ENCODE peak calls at places on chromosome X, in ten cellular contexts. N, R, F, I, W, Z, T, M, E and A are unnamed samples.

GRCh38 chrX:132216806-132217202 is 2.4 kb downstream of the RAP2C start:
- DNase-seq in N (no peak), R (no peak), F (no peak), I (no peak), W (no peak), Z (no peak), T (no peak), M (no peak), E (no peak), A (no peak)

GRCh38 chrX:135931644-135932487 is 38.4 kb downstream of the SAGE1 start:
- DNase-seq in N (peak), R (peak), F (peak), I (peak), W (peak), Z (no peak), T (no peak), M (no peak), E (no peak), A (no peak)

GRCh38 chrX:63686878-63687714 is 97.9 kb downstream of the ARHGEF9 start:
- DNase-seq in N (no peak), R (peak), F (peak), I (peak), W (no peak), Z (no peak), T (no peak), M (no peak), E (peak), A (peak)

GRCh38 chrX:125132274-125132673 is 187.4 kb upstream of the TEX13C start:
- DNase-seq in N (no peak), R (no peak), F (peak), I (peak), W (no peak), Z (no peak), T (no peak), M (no peak), E (no peak), A (no peak)

GRCh38 chrX:126550816-126551215 is 1.8 kb downstream of the DCAF12L1 start:
- DNase-seq in N (no peak), R (no peak), F (no peak), I (no peak), W (no peak), Z (no peak), T (no peak), M (no peak), E (no peak), A (no peak)

GRCh38 chrX:14529288-14529989 is at the start of gene GLRA2:
- DNase-seq in N (peak), R (no peak), F (peak), I (no peak), W (no peak), Z (no peak), T (no peak), M (no peak), E (no peak), A (no peak)

GRCh38 chrX:20269848-20270556 is 3.3 kb upstream of the RPS6KA3 start:
- DNase-seq in N (no peak), R (no peak), F (no peak), I (no peak), W (no peak), Z (no peak), T (no peak), M (no peak), E (no peak), A (no peak)

GRCh38 chrX:107450823-107451509 is 1.5 kb downstream of the FRMPD3 start:
- DNase-seq in N (no peak), R (no peak), F (peak), I (peak), W (no peak), Z (no peak), T (no peak), M (no peak), E (no peak), A (no peak)

GRCh38 chrX:135892781-135893180 is 463 bp downstream of the CT45A10 start:
- DNase-seq in N (no peak), R (no peak), F (no peak), I (peak), W (no peak), Z (no peak), T (no peak), M (peak), E (no peak), A (no peak)

GRCh38 chrX:47321978-47322377 is 48.4 kb upstream of the ZNF157 start:
- DNase-seq in N (no peak), R (no peak), F (peak), I (no peak), W (no peak), Z (no peak), T (no peak), M (peak), E (no peak), A (no peak)

GRCh38 chrX:19212037-19212436 is 89.8 kb upstream of the ADGRG2 start:
- DNase-seq in N (no peak), R (no peak), F (no peak), I (no peak), W (no peak), Z (no peak), T (no peak), M (no peak), E (no peak), A (no peak)
- TF ChIP-seq POLR2AphosphoS5 in N (no peak), R (no peak), F (no peak), I (no peak), W (no peak), Z (no peak), T (no peak), M (no peak), E (no peak), A (no peak)

GRCh38 chrX:133401539-133401938 is 13.8 kb downstream of the GPC4 start:
- DNase-seq in N (no peak), R (no peak), F (no peak), I (no peak), W (no peak), Z (no peak), T (no peak), M (no peak), E (no peak), A (no peak)

GRCh38 chrX:133399411-133399810 is 15.9 kb downstream of the GPC4 start:
- DNase-seq in N (no peak), R (no peak), F (peak), I (peak), W (no peak), Z (no peak), T (no peak), M (no peak), E (no peak), A (no peak)

GRCh38 chrX:133402830-133403625 is 12.3 kb downstream of the GPC4 start:
- DNase-seq in N (no peak), R (no peak), F (no peak), I (no peak), W (no peak), Z (no peak), T (no peak), M (no peak), E (no peak), A (no peak)

GRCh38 chrX:133403984-133404383 is 11.3 kb downstream of the GPC4 start:
- DNase-seq in N (no peak), R (no peak), F (no peak), I (no peak), W (no peak), Z (no peak), T (no peak), M (no peak), E (no peak), A (no peak)

GRCh38 chrX:133402042-133402453 is 13.2 kb downstream of the GPC4 start:
- DNase-seq in N (no peak), R (no peak), F (no peak), I (no peak), W (no peak), Z (no peak), T (no peak), M (no peak), E (no peak), A (no peak)
- TF ChIP-seq POLR2AphosphoS5 in N (no peak), R (no peak), F (no peak), I (no peak), W (no peak), Z (no peak), T (no peak), M (no peak), E (no peak), A (no peak)

DNA sequence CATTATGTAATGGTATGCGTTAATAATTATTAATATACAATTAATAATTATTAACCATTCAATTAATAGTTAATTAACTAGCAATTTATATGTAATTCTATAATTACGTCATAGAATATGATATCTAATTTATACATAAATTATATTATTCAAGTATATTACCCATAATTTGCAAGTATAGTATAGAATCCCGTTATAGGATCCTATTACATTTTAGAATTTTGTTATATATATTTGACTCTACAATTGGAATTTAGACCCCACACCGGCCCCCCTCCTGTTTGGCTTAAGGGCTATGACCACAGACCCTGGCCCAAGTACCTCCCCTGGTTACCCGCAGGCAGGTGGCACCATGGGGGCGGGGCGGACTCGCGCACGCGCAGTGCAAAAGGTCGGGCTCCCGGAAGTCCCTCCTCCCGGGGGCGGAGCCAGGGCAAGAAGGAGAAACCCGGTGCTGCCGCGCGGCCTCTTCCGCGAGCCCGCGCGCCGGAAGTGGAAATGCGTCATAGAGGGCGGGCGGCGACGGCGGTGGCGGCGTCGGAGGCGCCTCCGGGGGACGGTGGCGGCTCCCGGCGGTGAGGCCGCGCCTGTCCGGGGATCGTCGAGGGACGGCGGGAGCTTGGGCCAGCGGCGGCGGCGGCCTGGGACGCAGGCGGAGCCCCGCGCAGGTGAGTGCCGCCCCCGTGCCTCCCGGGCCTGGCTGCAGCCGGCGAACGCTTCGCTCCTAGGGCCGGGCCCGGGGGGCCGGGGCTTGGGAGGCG is at the start of gene AKAP17A:
- DNase-seq in N (peak), R (peak), F (peak), I (peak), W (peak), Z (peak), T (peak), M (peak), E (peak), A (peak)
- TF ChIP-seq POLR2AphosphoS5 in N (peak), R (peak), F (peak), I (no peak), W (peak), Z (peak), T (peak), M (peak), E (peak), A (no peak)

GRCh38 chrX:138034136-138034535 is 468.2 kb downstream of the ZIC3 start:
- DNase-seq in N (no peak), R (no peak), F (peak), I (no peak), W (no peak), Z (no peak), T (no peak), M (no peak), E (no peak), A (no peak)

GRCh38 chrX:138031715-138032114 is 465.8 kb downstream of the ZIC3 start:
- DNase-seq in N (no peak), R (no peak), F (no peak), I (no peak), W (no peak), Z (no peak), T (no peak), M (no peak), E (no peak), A (no peak)

DNA sequence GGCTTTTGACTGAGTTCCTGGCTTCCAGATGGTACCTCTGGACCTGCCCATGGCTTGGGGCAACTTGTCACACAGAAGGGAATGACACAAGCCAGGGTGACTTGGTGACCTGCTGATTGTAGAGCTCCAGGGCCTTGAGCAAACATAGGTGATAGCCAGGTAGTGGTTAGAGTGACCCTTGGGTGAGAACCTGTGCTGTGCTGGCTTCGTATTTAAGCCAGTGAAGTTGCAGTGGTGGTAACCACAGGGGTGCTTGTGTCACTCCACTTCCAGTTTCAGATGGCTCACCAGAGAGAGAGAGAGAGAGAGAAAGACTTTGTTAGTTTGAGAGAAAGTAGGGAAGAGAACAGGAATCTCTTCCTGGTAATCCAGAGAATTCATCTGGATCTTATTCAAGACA is 471.6 kb downstream of the ZIC3 start:
- DNase-seq in N (no peak), R (no peak), F (no peak), I (no peak), W (no peak), Z (no peak), T (no peak), M (no peak), E (no peak), A (no peak)
- TF ChIP-seq POLR2AphosphoS5 in N (no peak), R (no peak), F (no peak), I (no peak), W (no peak), Z (no peak), T (no peak), M (no peak), E (no peak), A (no peak)

DNA sequence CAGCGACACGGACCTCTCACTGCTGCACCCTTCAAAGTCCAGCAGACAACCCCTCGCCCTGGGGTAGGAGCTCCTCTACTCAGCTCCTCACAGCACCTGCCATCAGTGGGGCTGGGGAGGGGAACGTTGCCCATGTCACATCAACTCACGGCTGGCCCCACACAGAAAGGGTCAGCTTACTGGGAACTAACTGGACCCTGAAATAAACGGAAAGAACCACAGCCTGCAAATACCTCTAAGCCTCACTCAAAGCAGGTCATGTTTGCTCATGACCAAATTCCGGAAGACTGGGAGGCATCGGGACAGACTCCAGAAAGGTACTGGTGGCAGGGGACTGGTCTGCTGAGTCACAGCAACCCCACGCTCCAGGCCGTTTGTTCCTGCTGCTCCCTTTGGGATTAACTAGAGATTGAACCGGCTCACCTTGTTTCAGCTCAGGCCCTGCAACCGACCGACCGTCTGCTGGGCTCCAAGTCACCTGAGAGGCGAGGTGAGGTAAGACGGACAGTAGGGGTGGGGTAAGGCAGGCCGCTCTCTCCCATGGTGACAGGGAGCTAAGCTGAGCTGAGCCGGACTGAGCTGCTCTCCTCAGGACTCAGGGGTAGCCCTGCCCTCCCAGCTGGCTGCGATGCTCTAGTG is 5.6 kb downstream of the G6PD start:
- DNase-seq in N (no peak), R (no peak), F (no peak), I (no peak), W (peak), Z (peak), T (no peak), M (peak), E (no peak), A (no peak)
- TF ChIP-seq POLR2AphosphoS5 in N (no peak), R (no peak), F (no peak), I (no peak), W (no peak), Z (no peak), T (no peak), M (no peak), E (no peak), A (no peak)

GRCh38 chrX:41348551-41348950 is 14.6 kb downstream of the DDX3X start:
- DNase-seq in N (no peak), R (no peak), F (no peak), I (no peak), W (no peak), Z (no peak), T (no peak), M (no peak), E (no peak), A (no peak)

GRCh38 chrX:41350976-41351569 is 17.1 kb downstream of the DDX3X start:
- DNase-seq in N (no peak), R (no peak), F (peak), I (no peak), W (no peak), Z (no peak), T (no peak), M (no peak), E (no peak), A (no peak)

GRCh38 chrX:41351923-41352322 is 18.0 kb downstream of the DDX3X start:
- DNase-seq in N (no peak), R (no peak), F (no peak), I (no peak), W (no peak), Z (no peak), T (no peak), M (no peak), E (no peak), A (no peak)

GRCh38 chrX:41352329-41352801 is 18.4 kb downstream of the DDX3X start:
- DNase-seq in N (no peak), R (no peak), F (peak), I (no peak), W (no peak), Z (no peak), T (no peak), M (no peak), E (no peak), A (no peak)

DNA sequence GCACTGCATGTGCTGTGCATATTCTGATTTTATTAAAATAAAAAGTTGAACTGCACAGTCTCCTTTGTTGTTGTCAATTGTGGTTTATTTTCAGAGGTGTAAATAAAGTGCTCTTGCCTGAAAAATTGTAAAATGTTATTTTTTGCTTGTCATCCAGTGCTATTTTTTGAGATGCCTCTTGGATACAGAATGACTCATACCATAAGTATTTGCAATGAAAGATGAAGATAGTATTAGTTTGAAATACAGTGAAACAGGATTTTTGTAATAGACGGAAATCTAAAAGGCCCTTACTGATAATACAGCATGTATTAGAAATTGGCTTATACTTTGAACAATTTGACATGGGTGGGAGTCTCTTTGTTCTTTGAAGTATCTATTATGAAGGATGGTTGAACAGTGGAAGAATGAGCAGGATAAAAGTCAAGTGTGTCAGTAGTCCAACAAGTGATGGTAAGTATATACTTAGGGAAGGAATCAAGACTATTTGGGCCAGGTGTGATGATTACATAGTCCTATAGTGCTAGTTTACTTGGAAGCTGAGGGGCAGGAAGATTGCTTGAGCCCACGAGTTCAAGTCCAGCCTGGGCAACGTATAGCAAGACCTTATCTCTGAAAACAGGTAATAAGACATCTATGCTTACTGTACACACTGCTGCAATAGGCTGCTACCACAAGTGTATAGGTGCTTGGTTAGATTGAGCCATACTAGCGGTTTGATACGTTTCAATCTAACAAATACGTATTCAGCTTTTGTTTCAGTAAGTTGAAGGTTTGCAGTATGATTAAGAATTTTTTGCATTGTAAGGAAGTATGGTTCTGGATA is 16.4 kb downstream of the DDX3X start:
- DNase-seq in N (no peak), R (no peak), F (peak), I (no peak), W (no peak), Z (no peak), T (no peak), M (no peak), E (no peak), A (no peak)
- TF ChIP-seq POLR2AphosphoS5 in N (no peak), R (no peak), F (no peak), I (peak), W (no peak), Z (no peak), T (peak), M (no peak), E (peak), A (peak)

DNA sequence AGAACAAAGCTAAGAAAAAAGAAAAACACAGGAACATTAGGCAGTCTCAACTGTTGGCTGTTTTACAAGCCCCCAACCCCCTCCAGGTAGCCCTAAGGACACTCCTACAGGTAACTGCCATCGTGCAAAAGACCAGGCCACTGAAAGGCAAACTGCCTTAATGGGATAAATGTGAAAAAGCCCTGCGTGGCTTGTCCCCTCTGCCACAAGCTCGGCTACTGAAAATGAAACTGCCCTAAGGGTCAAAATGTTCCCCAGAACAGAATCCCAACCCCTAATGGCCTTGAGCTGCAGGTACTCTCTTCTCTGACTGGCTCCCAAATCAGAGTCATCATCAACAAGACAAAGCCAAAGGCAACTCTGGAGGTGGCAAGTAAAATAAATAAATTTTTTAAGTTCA is 84.8 kb downstream of the MSN start:
- DNase-seq in N (no peak), R (no peak), F (no peak), I (no peak), W (no peak), Z (no peak), T (no peak), M (no peak), E (no peak), A (no peak)
- TF ChIP-seq POLR2AphosphoS5 in N (no peak), R (no peak), F (no peak), I (no peak), W (no peak), Z (no peak), T (no peak), M (no peak), E (no peak), A (no peak)